ENCODE peak calls at places on chromosomes 13 and 19, in eight cellular contexts. One of them, this sample, is unnamed.

GRCh38 chr13:44052843-44053607 is 173.3 kb downstream of the LACC1 start:
- DNase-seq in fibroblast of lung: peak
- DNase-seq in keratinocyte: no peak
- DNase-seq in hepatocyte: peak
- DNase-seq in A673: no peak
- DNase-seq in HCT116: no peak
- DNase-seq in mammary epithelial cell: no peak
- DNase-seq in GM23248: peak
- DNase-seq in this sample: no peak

GRCh38 chr13:85864963-85865530 is 65.8 kb upstream of the SLITRK6 start:
- DNase-seq in fibroblast of lung: peak
- DNase-seq in keratinocyte: no peak
- DNase-seq in hepatocyte: peak
- DNase-seq in A673: peak
- DNase-seq in HCT116: peak
- DNase-seq in mammary epithelial cell: peak
- DNase-seq in GM23248: peak
- DNase-seq in this sample: peak

GRCh38 chr13:31409678-31410356 is 210.0 kb downstream of the B3GLCT start:
- DNase-seq in fibroblast of lung: no peak
- DNase-seq in keratinocyte: no peak
- DNase-seq in hepatocyte: peak
- DNase-seq in A673: peak
- DNase-seq in HCT116: no peak
- DNase-seq in mammary epithelial cell: peak
- DNase-seq in GM23248: peak
- DNase-seq in this sample: peak

GRCh38 chr13:75871059-75871458 is 234.9 kb downstream of the LMO7 start:
- DNase-seq in fibroblast of lung: no peak
- DNase-seq in keratinocyte: no peak
- DNase-seq in hepatocyte: no peak
- DNase-seq in A673: no peak
- DNase-seq in HCT116: no peak
- DNase-seq in mammary epithelial cell: no peak
- DNase-seq in GM23248: no peak
- DNase-seq in this sample: no peak

GRCh38 chr19:24140099-24140498 is 53.1 kb downstream of the ZNF254 start:
- DNase-seq in fibroblast of lung: peak
- DNase-seq in keratinocyte: no peak
- DNase-seq in hepatocyte: peak
- DNase-seq in A673: no peak
- DNase-seq in HCT116: no peak
- DNase-seq in mammary epithelial cell: peak
- DNase-seq in GM23248: peak
- DNase-seq in this sample: peak

GRCh38 chr13:66224644-66225043 is 1005.5 kb downstream of the PCDH9 start:
- DNase-seq in fibroblast of lung: no peak
- DNase-seq in keratinocyte: no peak
- DNase-seq in hepatocyte: no peak
- DNase-seq in A673: no peak
- DNase-seq in HCT116: no peak
- DNase-seq in mammary epithelial cell: no peak
- DNase-seq in GM23248: no peak
- DNase-seq in this sample: no peak

GRCh38 chr13:51136276-51136980 is 25.4 kb upstream of the C13orf42 start:
- DNase-seq in fibroblast of lung: no peak
- DNase-seq in keratinocyte: no peak
- DNase-seq in hepatocyte: no peak
- DNase-seq in A673: no peak
- DNase-seq in HCT116: no peak
- DNase-seq in mammary epithelial cell: no peak
- DNase-seq in GM23248: no peak
- DNase-seq in this sample: no peak

GRCh38 chr13:65470781-65471180 is 1759.4 kb downstream of the PCDH9 start:
- DNase-seq in fibroblast of lung: peak
- DNase-seq in keratinocyte: no peak
- DNase-seq in hepatocyte: no peak
- DNase-seq in A673: no peak
- DNase-seq in HCT116: no peak
- DNase-seq in mammary epithelial cell: no peak
- DNase-seq in GM23248: no peak
- DNase-seq in this sample: no peak

GRCh38 chr13:110226051-110226562 is 80.8 kb downstream of the COL4A1 start:
- DNase-seq in fibroblast of lung: peak
- DNase-seq in keratinocyte: no peak
- DNase-seq in hepatocyte: no peak
- DNase-seq in A673: no peak
- DNase-seq in HCT116: no peak
- DNase-seq in mammary epithelial cell: no peak
- DNase-seq in GM23248: no peak
- DNase-seq in this sample: no peak

GRCh38 chr13:25135896-25136295 is 36.2 kb downstream of the AMER2 start:
- DNase-seq in fibroblast of lung: no peak
- DNase-seq in keratinocyte: no peak
- DNase-seq in hepatocyte: no peak
- DNase-seq in A673: no peak
- DNase-seq in HCT116: no peak
- DNase-seq in mammary epithelial cell: no peak
- DNase-seq in GM23248: no peak
- DNase-seq in this sample: no peak

GRCh38 chr19:38679839-38680238 is 32.4 kb downstream of the ACTN4 start:
- DNase-seq in fibroblast of lung: peak
- DNase-seq in keratinocyte: no peak
- DNase-seq in hepatocyte: peak
- DNase-seq in A673: no peak
- DNase-seq in HCT116: no peak
- DNase-seq in mammary epithelial cell: peak
- DNase-seq in GM23248: no peak
- DNase-seq in this sample: no peak

GRCh38 chr13:43787998-43788397 is 1.2 kb upstream of the ENOX1 start:
- DNase-seq in fibroblast of lung: peak
- DNase-seq in keratinocyte: no peak
- DNase-seq in hepatocyte: no peak
- DNase-seq in A673: peak
- DNase-seq in HCT116: peak
- DNase-seq in mammary epithelial cell: no peak
- DNase-seq in GM23248: peak
- DNase-seq in this sample: peak

GRCh38 chr19:45467456-45468158 is at the start of gene FOSB:
- DNase-seq in fibroblast of lung: peak
- DNase-seq in keratinocyte: no peak
- DNase-seq in hepatocyte: peak
- DNase-seq in A673: peak
- DNase-seq in HCT116: peak
- DNase-seq in mammary epithelial cell: peak
- DNase-seq in GM23248: peak
- DNase-seq in this sample: peak

GRCh38 chr13:99974296-99974938 is 2.9 kb upstream of the ZIC5 start:
- DNase-seq in fibroblast of lung: no peak
- DNase-seq in keratinocyte: no peak
- DNase-seq in hepatocyte: no peak
- DNase-seq in A673: no peak
- DNase-seq in HCT116: no peak
- DNase-seq in mammary epithelial cell: no peak
- DNase-seq in GM23248: no peak
- DNase-seq in this sample: no peak
- TF ChIP-seq EZH2 in fibroblast of lung: peak
- TF ChIP-seq EZH2 in keratinocyte: no peak
- TF ChIP-seq EZH2 in hepatocyte: peak
- TF ChIP-seq EZH2 in A673: no peak
- TF ChIP-seq EZH2 in HCT116: no peak
- TF ChIP-seq EZH2 in mammary epithelial cell: no peak
- TF ChIP-seq EZH2 in GM23248: no peak
- TF ChIP-seq EZH2 in this sample: no peak

DNA sequence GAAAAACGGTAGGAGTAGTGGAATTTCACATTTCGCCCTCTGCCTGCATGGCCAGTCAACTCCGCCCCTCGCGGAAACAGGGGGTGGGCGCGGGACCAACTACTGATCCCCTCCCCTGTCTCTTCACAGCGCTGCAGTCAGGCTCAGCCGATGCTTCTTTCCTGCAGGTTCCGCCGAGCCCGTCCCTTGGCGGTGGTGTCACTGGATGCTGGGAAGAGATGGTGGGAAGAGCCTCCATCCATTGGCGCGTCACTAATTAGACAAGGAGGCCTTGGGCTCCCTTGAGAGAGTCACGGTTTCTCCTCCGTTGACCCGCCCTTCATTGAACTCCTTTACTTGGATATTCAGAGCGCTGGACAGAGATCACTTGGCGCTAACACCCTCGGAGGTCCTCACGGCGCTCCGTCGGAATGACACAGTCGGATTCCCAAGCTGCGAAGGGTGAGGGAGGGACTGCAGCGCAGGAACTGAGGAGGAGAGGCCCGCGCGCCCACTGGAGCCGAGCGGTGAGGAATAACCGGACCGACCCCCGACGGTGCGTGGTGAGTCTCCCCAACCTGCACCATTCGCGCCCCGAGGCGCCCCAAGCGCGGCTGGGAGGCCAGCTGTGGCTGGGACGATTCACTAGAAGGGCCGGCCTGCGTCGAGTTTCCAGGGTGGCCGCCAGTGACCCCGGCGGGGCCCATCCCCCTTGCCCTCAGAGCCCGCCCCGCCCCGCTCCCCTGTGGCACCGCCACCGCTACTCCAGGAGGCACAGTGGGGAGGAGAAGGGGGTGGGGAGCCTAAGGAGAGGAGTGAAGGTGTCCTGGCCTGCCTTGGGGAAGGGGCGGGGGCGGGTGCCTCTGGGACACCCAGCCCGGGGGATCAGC is 11.2 kb upstream of the CEACAM21 start:
- DNase-seq in fibroblast of lung: no peak
- DNase-seq in keratinocyte: no peak
- DNase-seq in hepatocyte: no peak
- DNase-seq in A673: peak
- DNase-seq in HCT116: no peak
- DNase-seq in mammary epithelial cell: no peak
- DNase-seq in GM23248: peak
- DNase-seq in this sample: no peak
- TF ChIP-seq EZH2 in fibroblast of lung: peak
- TF ChIP-seq EZH2 in keratinocyte: peak
- TF ChIP-seq EZH2 in hepatocyte: no peak
- TF ChIP-seq EZH2 in A673: no peak
- TF ChIP-seq EZH2 in HCT116: no peak
- TF ChIP-seq EZH2 in mammary epithelial cell: peak
- TF ChIP-seq EZH2 in GM23248: peak
- TF ChIP-seq EZH2 in this sample: no peak

GRCh38 chr13:27141746-27142145 is 29.9 kb downstream of the USP12 start:
- DNase-seq in fibroblast of lung: no peak
- DNase-seq in keratinocyte: no peak
- DNase-seq in hepatocyte: no peak
- DNase-seq in A673: no peak
- DNase-seq in HCT116: no peak
- DNase-seq in mammary epithelial cell: no peak
- DNase-seq in GM23248: no peak
- DNase-seq in this sample: no peak
- TF ChIP-seq EZH2 in fibroblast of lung: no peak
- TF ChIP-seq EZH2 in keratinocyte: no peak
- TF ChIP-seq EZH2 in hepatocyte: no peak
- TF ChIP-seq EZH2 in A673: no peak
- TF ChIP-seq EZH2 in HCT116: no peak
- TF ChIP-seq EZH2 in mammary epithelial cell: no peak
- TF ChIP-seq EZH2 in GM23248: no peak
- TF ChIP-seq EZH2 in this sample: no peak

DNA sequence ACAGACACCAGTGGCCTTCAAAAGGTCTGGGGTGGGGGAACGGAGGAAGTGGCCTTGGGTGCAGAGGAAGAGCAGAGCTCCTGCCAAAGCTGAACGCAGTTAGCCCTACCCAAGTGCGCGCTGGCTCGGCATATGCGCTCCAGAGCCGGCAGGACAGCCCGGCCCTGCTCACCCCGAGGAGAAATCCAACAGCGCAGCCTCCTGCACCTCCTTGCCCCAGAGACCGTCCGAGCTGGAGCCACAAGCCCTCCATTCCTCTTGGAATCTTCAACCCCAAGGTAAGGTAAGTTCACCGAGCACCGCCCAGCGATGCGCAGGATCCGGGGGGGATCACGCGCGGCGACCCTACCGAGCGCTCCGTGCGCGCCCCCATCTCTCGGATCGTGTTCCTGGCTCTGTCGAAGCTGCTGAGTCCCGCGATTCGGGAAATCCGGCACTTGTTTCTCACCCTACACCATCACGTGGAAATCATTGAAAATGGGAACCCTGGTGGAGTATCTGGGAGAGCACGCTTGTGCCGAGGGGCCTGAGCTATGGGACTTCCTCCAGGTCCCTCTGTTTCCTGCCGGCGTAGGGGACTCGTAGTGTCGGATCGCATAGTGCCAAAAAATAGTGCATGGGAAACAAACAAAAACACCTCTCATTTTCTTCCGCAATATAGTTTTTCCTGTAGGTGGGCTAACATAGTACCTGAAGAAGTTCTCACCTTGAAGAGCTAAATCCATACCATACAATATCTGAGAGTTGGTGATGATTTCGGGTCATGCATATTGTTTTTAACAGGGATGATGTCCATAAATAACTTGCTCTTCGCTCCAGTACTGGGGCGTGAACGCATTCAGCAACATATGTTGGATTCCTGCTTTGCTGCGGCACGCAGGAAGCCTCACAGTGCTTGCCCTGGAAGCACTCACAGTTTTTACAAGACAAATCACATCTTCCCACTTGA is 9.3 kb downstream of the PDX1 start:
- DNase-seq in fibroblast of lung: no peak
- DNase-seq in keratinocyte: no peak
- DNase-seq in hepatocyte: no peak
- DNase-seq in A673: no peak
- DNase-seq in HCT116: no peak
- DNase-seq in mammary epithelial cell: no peak
- DNase-seq in GM23248: no peak
- DNase-seq in this sample: no peak
- TF ChIP-seq EZH2 in fibroblast of lung: peak
- TF ChIP-seq EZH2 in keratinocyte: peak
- TF ChIP-seq EZH2 in hepatocyte: no peak
- TF ChIP-seq EZH2 in A673: peak
- TF ChIP-seq EZH2 in HCT116: no peak
- TF ChIP-seq EZH2 in mammary epithelial cell: peak
- TF ChIP-seq EZH2 in GM23248: no peak
- TF ChIP-seq EZH2 in this sample: no peak

GRCh38 chr13:21739771-21740170 is 68.9 kb downstream of the FGF9 start:
- DNase-seq in fibroblast of lung: no peak
- DNase-seq in keratinocyte: no peak
- DNase-seq in hepatocyte: no peak
- DNase-seq in A673: no peak
- DNase-seq in HCT116: no peak
- DNase-seq in mammary epithelial cell: no peak
- DNase-seq in GM23248: no peak
- DNase-seq in this sample: no peak
- TF ChIP-seq EZH2 in fibroblast of lung: no peak
- TF ChIP-seq EZH2 in keratinocyte: no peak
- TF ChIP-seq EZH2 in hepatocyte: no peak
- TF ChIP-seq EZH2 in A673: no peak
- TF ChIP-seq EZH2 in HCT116: no peak
- TF ChIP-seq EZH2 in mammary epithelial cell: no peak
- TF ChIP-seq EZH2 in GM23248: no peak
- TF ChIP-seq EZH2 in this sample: no peak

This sample was measured in PC-3.